ENCODE peak calls at places on chromosomes 5 and 9, in four cellular contexts. One of them, this sample, is unnamed. For H3K36me3, the result is how much of the 10 kb centered on the place peaks cover.

GRCh38 chr9:119337566-119337965 is 31.7 kb downstream of the BRINP1 start:
- DNase-seq in neural progenitor cell: no peak
- DNase-seq in GM23248: no peak
- DNase-seq in PC-9: no peak
- DNase-seq in this sample: no peak

GRCh38 chr5:86461169-86461956 is 156.4 kb upstream of the COX7C start:
- DNase-seq in neural progenitor cell: no peak
- DNase-seq in GM23248: no peak
- DNase-seq in PC-9: peak
- DNase-seq in this sample: no peak

GRCh38 chr5:7916171-7916804 is 47.3 kb downstream of the MTRR start:
- DNase-seq in neural progenitor cell: no peak
- DNase-seq in GM23248: no peak
- DNase-seq in PC-9: no peak
- DNase-seq in this sample: peak

GRCh38 chr5:135028791-135029467 is 5.1 kb downstream of the PITX1 start:
- DNase-seq in neural progenitor cell: peak
- DNase-seq in GM23248: no peak
- DNase-seq in PC-9: no peak
- DNase-seq in this sample: no peak

GRCh38 chr5:123610209-123610608 is 98.2 kb downstream of the CSNK1G3 start:
- DNase-seq in neural progenitor cell: no peak
- DNase-seq in GM23248: peak
- DNase-seq in PC-9: no peak
- DNase-seq in this sample: peak

GRCh38 chr9:98730914-98731313 is 22.2 kb upstream of the GABBR2 start:
- DNase-seq in neural progenitor cell: no peak
- DNase-seq in GM23248: no peak
- DNase-seq in PC-9: no peak
- DNase-seq in this sample: no peak

GRCh38 chr5:3103241-3103855 is 351.9 kb upstream of the IRX2 start:
- DNase-seq in neural progenitor cell: peak
- DNase-seq in GM23248: no peak
- DNase-seq in PC-9: no peak
- DNase-seq in this sample: no peak

GRCh38 chr5:107948377-107948776 is 277.6 kb upstream of the EFNA5 start:
- DNase-seq in neural progenitor cell: no peak
- DNase-seq in GM23248: no peak
- DNase-seq in PC-9: no peak
- DNase-seq in this sample: no peak

GRCh38 chr9:113822315-113822714 is 53.8 kb upstream of the ZNF618 start:
- DNase-seq in neural progenitor cell: no peak
- DNase-seq in GM23248: no peak
- DNase-seq in PC-9: no peak
- DNase-seq in this sample: no peak

GRCh38 chr5:92836861-92837755 is 743.9 kb downstream of the NR2F1-AS1 start:
- DNase-seq in neural progenitor cell: no peak
- DNase-seq in GM23248: peak
- DNase-seq in PC-9: no peak
- DNase-seq in this sample: peak

GRCh38 chr5:137761020-137761516 is 6.9 kb upstream of the HNRNPA0 start:
- DNase-seq in neural progenitor cell: no peak
- DNase-seq in GM23248: peak
- DNase-seq in PC-9: no peak
- DNase-seq in this sample: peak

GRCh38 chr9:136696502-136696901 is 9.2 kb upstream of the AGPAT2 start:
- DNase-seq in neural progenitor cell: no peak
- DNase-seq in GM23248: no peak
- DNase-seq in PC-9: no peak
- DNase-seq in this sample: no peak

GRCh38 chr5:73266925-73267775 is 94.2 kb downstream of the TMEM174 start:
- DNase-seq in neural progenitor cell: peak
- DNase-seq in GM23248: peak
- DNase-seq in PC-9: no peak
- DNase-seq in this sample: no peak

GRCh38 chr5:53095222-53095621 is 14.3 kb downstream of the MOCS2 start:
- DNase-seq in neural progenitor cell: no peak
- DNase-seq in GM23248: no peak
- DNase-seq in PC-9: no peak
- DNase-seq in this sample: no peak

GRCh38 chr9:102728946-102729345 is 266.2 kb upstream of the CYLC2 start:
- DNase-seq in neural progenitor cell: no peak
- DNase-seq in GM23248: no peak
- DNase-seq in PC-9: no peak
- DNase-seq in this sample: no peak

GRCh38 chr5:1851290-1851934 is 31.3 kb downstream of the IRX4 start:
- DNase-seq in neural progenitor cell: peak
- DNase-seq in GM23248: no peak
- DNase-seq in PC-9: no peak
- DNase-seq in this sample: no peak
- TF ChIP-seq EZH2 in neural progenitor cell: peak
- TF ChIP-seq EZH2 in GM23248: peak
- TF ChIP-seq EZH2 in PC-9: peak
- TF ChIP-seq EZH2 in this sample: no peak

DNA sequence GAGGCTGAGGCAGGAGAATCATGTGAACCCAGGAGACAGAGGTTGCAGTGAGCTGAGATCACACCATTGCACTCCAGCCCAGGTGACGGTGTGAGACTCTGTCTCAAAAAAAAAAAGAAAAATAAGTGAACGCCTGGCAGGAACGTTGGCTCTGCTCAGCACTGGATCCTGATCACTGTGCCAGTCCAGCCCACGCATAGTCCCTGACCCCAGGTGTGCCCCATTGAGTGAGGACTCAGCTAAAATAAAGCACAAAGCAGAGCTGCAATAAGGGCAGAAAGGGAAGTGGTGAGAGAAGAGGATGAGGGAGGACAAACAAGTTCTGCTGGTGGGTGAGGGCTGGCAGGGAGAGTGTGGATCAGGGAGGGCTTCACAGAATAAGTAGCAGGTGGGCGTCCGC is 4.3 kb downstream of the GRHPR start:
- DNase-seq in neural progenitor cell: no peak
- DNase-seq in GM23248: no peak
- DNase-seq in PC-9: no peak
- DNase-seq in this sample: no peak
- H3K36me3 ChIP-seq in neural progenitor cell: under half
- H3K36me3 ChIP-seq in GM23248: under half
- H3K36me3 ChIP-seq in PC-9: under half
- H3K36me3 ChIP-seq in this sample: under half

DNA sequence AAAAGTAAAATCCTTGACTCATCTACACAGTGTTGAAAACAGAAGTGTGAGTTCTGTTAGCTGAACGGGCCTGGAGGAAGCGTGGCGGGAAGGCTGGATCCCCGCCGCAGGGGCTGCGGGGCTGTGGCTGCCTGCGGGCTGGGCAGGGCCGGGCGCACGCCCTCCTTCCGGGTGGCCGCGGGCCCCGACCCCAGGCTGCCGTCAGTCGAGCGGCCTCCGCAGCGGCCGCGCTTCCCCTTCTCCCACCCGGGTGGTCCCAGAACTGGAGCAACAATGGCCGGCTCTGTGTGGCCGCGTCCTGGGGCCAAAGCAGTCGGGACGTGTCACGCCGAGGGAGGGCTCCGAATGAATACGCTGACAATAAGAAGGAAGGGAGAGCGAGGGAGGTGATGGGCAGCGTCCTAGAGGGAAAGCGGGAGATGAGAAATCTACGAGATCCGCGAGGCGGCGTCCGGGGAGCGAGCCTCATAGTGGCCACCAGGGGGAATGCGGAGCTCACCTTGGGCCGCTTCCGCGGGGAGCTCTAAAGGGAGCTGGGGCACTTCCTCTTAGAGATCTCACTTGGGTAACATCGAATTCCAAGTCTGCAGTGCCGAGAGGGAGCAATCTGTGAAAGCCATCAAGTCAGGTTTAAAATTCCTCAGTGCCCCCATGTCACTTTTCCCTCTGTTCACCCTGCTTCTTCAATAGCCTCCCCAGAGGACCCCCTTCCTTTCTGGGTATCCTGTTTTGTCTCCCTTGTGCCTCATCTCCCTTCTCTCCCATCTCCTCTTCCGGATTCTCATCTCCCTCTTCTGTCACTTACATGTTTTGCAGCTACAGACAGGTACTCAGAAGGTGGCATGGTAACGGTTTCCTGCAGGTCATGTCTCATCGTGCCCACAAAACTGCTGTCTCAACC is 83.9 kb downstream of the SLC1A3 start:
- DNase-seq in neural progenitor cell: peak
- DNase-seq in GM23248: peak
- DNase-seq in PC-9: peak
- DNase-seq in this sample: peak
- TF ChIP-seq EZH2 in neural progenitor cell: peak
- TF ChIP-seq EZH2 in GM23248: no peak
- TF ChIP-seq EZH2 in PC-9: no peak
- TF ChIP-seq EZH2 in this sample: no peak

DNA sequence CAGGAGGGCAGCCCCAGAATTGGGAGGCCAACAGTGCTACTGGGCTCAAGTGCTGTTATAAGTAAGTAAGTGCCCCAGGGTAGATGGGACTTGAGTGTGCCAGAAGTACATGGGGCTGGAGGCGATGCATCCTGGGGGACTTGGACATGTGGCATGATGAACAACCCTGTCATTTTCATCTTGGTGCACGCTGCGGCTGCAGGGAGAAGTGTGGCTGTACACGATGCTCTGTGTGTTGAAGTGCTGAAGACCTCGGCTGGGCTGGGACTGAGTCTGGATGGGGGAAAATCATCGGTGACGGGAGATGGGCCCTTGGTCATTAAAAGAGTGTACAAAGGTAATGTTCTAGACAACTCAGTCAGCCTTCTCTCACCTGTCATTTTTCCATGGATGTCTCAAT is 73.2 kb downstream of the GOLPH3 start:
- DNase-seq in neural progenitor cell: no peak
- DNase-seq in GM23248: no peak
- DNase-seq in PC-9: no peak
- DNase-seq in this sample: no peak
- H3K36me3 ChIP-seq in neural progenitor cell: under half
- H3K36me3 ChIP-seq in GM23248: half or more
- H3K36me3 ChIP-seq in PC-9: under half
- H3K36me3 ChIP-seq in this sample: under half

DNA sequence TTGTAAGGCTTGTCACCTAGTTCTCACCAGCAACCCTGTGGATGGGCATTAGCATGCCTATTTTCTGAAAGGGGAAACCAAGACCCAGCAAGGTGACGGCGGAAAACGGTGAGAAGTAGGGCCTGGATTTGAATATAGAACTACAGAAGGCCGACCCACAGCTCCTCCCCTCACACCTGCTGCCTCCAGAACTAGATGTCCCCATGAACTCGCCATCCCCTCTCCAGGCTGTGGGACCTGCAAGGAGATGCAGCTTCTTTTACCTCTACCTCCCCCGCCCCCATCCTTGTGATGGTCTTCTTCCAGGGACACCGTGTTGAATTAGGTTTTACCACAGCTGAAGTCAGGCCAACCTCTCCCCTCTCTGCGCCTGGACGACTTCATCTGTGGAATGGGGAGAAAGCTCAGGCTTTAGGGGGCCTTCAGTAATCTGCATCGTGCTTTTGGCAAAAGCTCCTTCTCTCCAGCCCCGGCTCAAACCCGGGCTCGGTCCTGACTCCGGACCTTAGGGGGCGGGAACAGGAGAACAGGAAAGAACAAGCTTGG is 4.2 kb upstream of the MSX2 start:
- DNase-seq in neural progenitor cell: peak
- DNase-seq in GM23248: no peak
- DNase-seq in PC-9: no peak
- DNase-seq in this sample: no peak
- TF ChIP-seq EZH2 in neural progenitor cell: no peak
- TF ChIP-seq EZH2 in GM23248: no peak
- TF ChIP-seq EZH2 in PC-9: no peak
- TF ChIP-seq EZH2 in this sample: no peak

GRCh38 chr9:105390901-105391300 is 56.9 kb upstream of the FSD1L start:
- DNase-seq in neural progenitor cell: no peak
- DNase-seq in GM23248: no peak
- DNase-seq in PC-9: no peak
- DNase-seq in this sample: no peak

GRCh38 chr9:105389789-105390188 is 58.0 kb upstream of the FSD1L start:
- DNase-seq in neural progenitor cell: peak
- DNase-seq in GM23248: no peak
- DNase-seq in PC-9: no peak
- DNase-seq in this sample: no peak

DNA sequence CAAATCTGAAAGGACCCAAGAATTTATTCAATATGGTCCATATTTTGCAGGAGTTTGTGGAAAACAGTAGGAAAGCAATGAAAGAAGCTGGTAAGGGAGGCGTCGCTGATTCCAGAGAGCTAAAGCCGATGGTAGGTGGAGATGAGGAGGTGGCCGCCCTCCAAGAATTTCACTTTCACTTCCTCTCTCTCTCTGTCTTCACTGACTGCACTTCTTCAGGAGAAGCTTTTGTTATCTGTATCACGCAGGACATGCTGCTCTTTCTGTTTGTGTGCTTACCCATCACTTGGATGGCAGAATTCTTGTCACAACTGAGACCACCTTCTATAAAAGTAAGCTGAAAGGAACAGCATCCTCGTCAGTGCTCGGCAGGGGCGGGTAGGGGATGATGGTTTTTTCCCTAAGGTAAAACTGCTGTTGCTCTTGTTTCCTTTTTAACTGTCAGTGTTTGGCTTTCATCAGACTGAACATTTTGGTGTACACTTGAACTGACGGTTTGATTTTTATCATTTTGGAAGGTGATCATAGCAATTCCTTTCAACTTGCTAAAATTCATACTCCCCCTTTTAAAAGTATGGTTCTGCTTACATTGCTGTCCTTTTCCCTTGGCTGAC is 62.4 kb upstream of the FSD1L start:
- DNase-seq in neural progenitor cell: no peak
- DNase-seq in GM23248: no peak
- DNase-seq in PC-9: no peak
- DNase-seq in this sample: peak
- H3K36me3 ChIP-seq in neural progenitor cell: under half
- H3K36me3 ChIP-seq in GM23248: under half
- H3K36me3 ChIP-seq in PC-9: under half
- H3K36me3 ChIP-seq in this sample: under half

GRCh38 chr9:92807031-92807756 is 42.6 kb upstream of the BICD2 start:
- DNase-seq in neural progenitor cell: peak
- DNase-seq in GM23248: no peak
- DNase-seq in PC-9: no peak
- DNase-seq in this sample: no peak

GRCh38 chr9:92807757-92808725 is 43.4 kb upstream of the BICD2 start:
- DNase-seq in neural progenitor cell: peak
- DNase-seq in GM23248: peak
- DNase-seq in PC-9: peak
- DNase-seq in this sample: no peak

GRCh38 chr9:92804727-92805126 is 40.1 kb upstream of the BICD2 start:
- DNase-seq in neural progenitor cell: no peak
- DNase-seq in GM23248: no peak
- DNase-seq in PC-9: no peak
- DNase-seq in this sample: no peak

GRCh38 chr9:92808726-92809451 is 44.3 kb upstream of the BICD2 start:
- DNase-seq in neural progenitor cell: peak
- DNase-seq in GM23248: peak
- DNase-seq in PC-9: peak
- DNase-seq in this sample: peak
- TF ChIP-seq EZH2 in neural progenitor cell: peak
- TF ChIP-seq EZH2 in GM23248: no peak
- TF ChIP-seq EZH2 in PC-9: no peak
- TF ChIP-seq EZH2 in this sample: no peak

GRCh38 chr5:168438349-168438748 is 47.9 kb upstream of the RARS1 start:
- DNase-seq in neural progenitor cell: no peak
- DNase-seq in GM23248: no peak
- DNase-seq in PC-9: no peak
- DNase-seq in this sample: no peak
- H3K36me3 ChIP-seq in neural progenitor cell: under half
- H3K36me3 ChIP-seq in GM23248: under half
- H3K36me3 ChIP-seq in PC-9: under half
- H3K36me3 ChIP-seq in this sample: under half

This sample was measured in mammary epithelial cell.